ENCODE peak calls at places on chromosomes 7 and 10, in six cellular contexts. Q is H9, C is H1, I is mesenchymal stem cell, P is trophoblast cell, E is IMR-90. V is an unnamed sample.

GRCh38 chr7:135321556-135321955 is 87.9 kb downstream of the STRA8 start:
- DNase-seq in Q (no peak), C (no peak), I (peak), P (peak), E (peak), V (no peak)

GRCh38 chr10:74194999-74195398 is 44.0 kb downstream of the ADK start:
- DNase-seq in Q (no peak), C (no peak), I (no peak), P (no peak), E (peak), V (no peak)

GRCh38 chr7:138244606-138245005 is 168.3 kb downstream of the AKR1D1 start:
- DNase-seq in Q (no peak), C (no peak), I (no peak), P (peak), E (no peak), V (no peak)

GRCh38 chr7:29977926-29978652 is 11.5 kb downstream of the SCRN1 start:
- DNase-seq in Q (peak), C (no peak), I (no peak), P (no peak), E (no peak), V (peak)

GRCh38 chr7:133702078-133702477 is 425.1 kb upstream of the LRGUK start:
- DNase-seq in Q (no peak), C (no peak), I (no peak), P (no peak), E (no peak), V (no peak)

GRCh38 chr7:20033621-20034200 is 183.5 kb downstream of the MACC1 start:
- DNase-seq in Q (no peak), C (no peak), I (peak), P (peak), E (peak), V (no peak)

GRCh38 chr7:33841658-33842057 is 63.7 kb upstream of the BMPER start:
- DNase-seq in Q (no peak), C (no peak), I (peak), P (peak), E (peak), V (no peak)

GRCh38 chr10:126749030-126749655 is 78.7 kb upstream of the C10orf90 start:
- DNase-seq in Q (peak), C (peak), I (peak), P (peak), E (peak), V (peak)

GRCh38 chr10:63603709-63604445 is 82.7 kb downstream of the REEP3 start:
- DNase-seq in Q (no peak), C (no peak), I (peak), P (no peak), E (peak), V (no peak)

GRCh38 chr10:36602374-36602773 is 523.0 kb upstream of the ANKRD30A start:
- DNase-seq in Q (no peak), C (no peak), I (peak), P (no peak), E (peak), V (no peak)

GRCh38 chr7:3956949-3957348 is 655.9 kb downstream of the SDK1 start:
- DNase-seq in Q (no peak), C (no peak), I (no peak), P (no peak), E (no peak), V (no peak)

GRCh38 chr7:150339369-150339768 is 2.1 kb downstream of the RARRES2 start:
- DNase-seq in Q (no peak), C (no peak), I (no peak), P (no peak), E (no peak), V (no peak)

GRCh38 chr7:151851160-151851751 is 25.7 kb downstream of the PRKAG2 start:
- DNase-seq in Q (no peak), C (no peak), I (no peak), P (peak), E (no peak), V (no peak)

GRCh38 chr10:93995598-93996271 is 2.0 kb downstream of the PLCE1 start:
- DNase-seq in Q (no peak), C (no peak), I (no peak), P (no peak), E (peak), V (no peak)

GRCh38 chr10:72890086-72890485 is 3.5 kb upstream of the OIT3 start:
- DNase-seq in Q (no peak), C (no peak), I (no peak), P (no peak), E (no peak), V (no peak)

GRCh38 chr7:33886100-33886623 is 19.2 kb upstream of the BMPER start:
- DNase-seq in Q (peak), C (no peak), I (peak), P (peak), E (peak), V (no peak)

GRCh38 chr10:70649526-70649925 is 22.8 kb upstream of the ADAMTS14 start:
- DNase-seq in Q (no peak), C (no peak), I (peak), P (peak), E (peak), V (no peak)

GRCh38 chr10:43076876-43077420 is at the start of gene RET:
- DNase-seq in Q (peak), C (no peak), I (no peak), P (peak), E (no peak), V (peak)

GRCh38 chr10:44463511-44464121 is 78.7 kb upstream of the CXCL12 start:
- DNase-seq in Q (no peak), C (no peak), I (no peak), P (peak), E (no peak), V (no peak)

GRCh38 chr10:94363251-94363565 is 469 bp upstream of the NOC3L start:
- DNase-seq in Q (no peak), C (no peak), I (no peak), P (no peak), E (no peak), V (no peak)

GRCh38 chr10:18217577-18217976 is 77.4 kb downstream of the CACNB2 start:
- DNase-seq in Q (no peak), C (no peak), I (no peak), P (no peak), E (no peak), V (no peak)

GRCh38 chr10:18219096-18219495 is 78.9 kb downstream of the CACNB2 start:
- DNase-seq in Q (no peak), C (no peak), I (no peak), P (no peak), E (no peak), V (no peak)

GRCh38 chr10:18216482-18216881 is 76.3 kb downstream of the CACNB2 start:
- DNase-seq in Q (no peak), C (no peak), I (peak), P (no peak), E (peak), V (no peak)

GRCh38 chr10:18211862-18212261 is 71.6 kb downstream of the CACNB2 start:
- DNase-seq in Q (no peak), C (no peak), I (no peak), P (no peak), E (no peak), V (no peak)

GRCh38 chr10:18214692-18215563 is 74.7 kb downstream of the CACNB2 start:
- DNase-seq in Q (peak), C (no peak), I (peak), P (peak), E (peak), V (peak)
- H3K14ac ChIP-seq in Q (no peak), C (no peak), I (no peak), P (no peak), E (no peak), V (no peak)

GRCh38 chr7:111499027-111499426 is 63.3 kb downstream of the IMMP2L start:
- DNase-seq in Q (no peak), C (no peak), I (peak), P (peak), E (peak), V (no peak)

GRCh38 chr7:111495173-111495572 is 67.1 kb downstream of the IMMP2L start:
- DNase-seq in Q (no peak), C (no peak), I (no peak), P (no peak), E (no peak), V (no peak)

DNA sequence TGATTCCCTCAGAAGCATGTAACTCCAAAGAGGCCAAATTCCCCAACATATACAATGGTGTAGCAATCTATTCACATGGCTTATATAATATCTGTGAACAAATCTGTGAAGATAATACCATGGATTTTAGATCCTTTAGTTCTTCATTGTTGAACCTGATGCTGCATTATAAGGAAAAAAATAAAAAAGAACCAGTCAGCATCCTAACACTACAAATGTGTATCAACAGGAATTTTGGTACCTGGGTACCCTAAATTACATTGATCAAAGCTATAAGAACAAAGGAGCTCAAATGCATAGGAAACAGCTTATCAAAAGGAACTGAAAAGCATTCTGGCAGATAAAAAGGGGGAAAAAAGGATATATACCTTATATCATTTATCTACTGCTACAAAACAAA is 63.7 kb downstream of the IMMP2L start:
- DNase-seq in Q (no peak), C (no peak), I (no peak), P (no peak), E (no peak), V (no peak)
- H3K4ac ChIP-seq in Q (no peak), C (no peak), I (no peak), P (no peak), E (no peak), V (no peak)

DNA sequence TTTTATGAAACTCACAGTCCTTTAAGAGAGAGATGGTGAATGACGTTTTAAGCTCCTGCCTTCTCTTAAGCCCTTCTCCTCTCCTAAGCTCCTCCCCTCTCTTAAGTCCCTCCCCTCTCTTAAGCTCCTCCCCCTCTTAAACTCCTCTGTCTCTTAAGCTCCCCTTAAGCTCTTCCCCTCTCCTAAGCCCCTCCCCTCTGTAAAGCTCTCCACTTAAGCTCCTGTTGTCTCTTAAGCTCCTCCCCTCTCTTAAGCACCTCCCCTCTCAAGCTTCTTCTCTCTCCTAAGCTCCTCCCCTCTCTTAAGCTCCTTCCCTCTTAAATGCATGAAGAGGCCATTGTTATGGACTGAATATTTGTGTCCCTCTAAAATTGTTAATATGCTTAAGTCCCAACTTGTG is 1180.6 kb upstream of the AUTS2 start:
- DNase-seq in Q (no peak), C (no peak), I (no peak), P (no peak), E (no peak), V (no peak)
- H3K14ac ChIP-seq in Q (no peak), C (no peak), I (no peak), P (no peak), E (no peak), V (no peak)

GRCh38 chr7:94053532-94053931 is 49.4 kb upstream of the BET1 start:
- DNase-seq in Q (no peak), C (no peak), I (no peak), P (no peak), E (no peak), V (no peak)
- H3K4ac ChIP-seq in Q (no peak), C (no peak), I (no peak), P (no peak), E (no peak), V (no peak)